ENCODE peak calls at places on chromosomes 13 and 19, in six cellular contexts. Y is GM12878, C is HepG2, R is K562, A is SK-N-SH, G is H1. J is an unnamed sample.

GRCh38 chr13:46905249-46905648 is 8.4 kb upstream of the HTR2A start:
- DNase-seq in A (no peak), C (no peak), Y (no peak), G (peak), R (peak), J (peak)

GRCh38 chr19:8638078-8638619 is 7.7 kb downstream of the NFILZ start:
- DNase-seq in R (no peak), C (peak), A (no peak), Y (no peak), G (no peak), J (peak)

GRCh38 chr13:64457976-64458375 is 2772.2 kb downstream of the PCDH9 start:
- DNase-seq in C (no peak), A (no peak), R (no peak), G (no peak), Y (no peak), J (no peak)

GRCh38 chr19:789473-790052 is 7.7 kb upstream of the PTBP1 start:
- DNase-seq in G (no peak), C (peak), A (no peak), Y (no peak), R (peak), J (no peak)

GRCh38 chr19:42552086-42553065 is 24.1 kb upstream of the CEACAM1 start:
- DNase-seq in C (no peak), R (no peak), A (no peak), Y (no peak), G (no peak), J (no peak)

GRCh38 chr19:4357095-4357797 is 13.9 kb downstream of the MPND start:
- DNase-seq in G (no peak), R (no peak), A (peak), C (no peak), Y (no peak), J (no peak)

GRCh38 chr13:40271511-40271910 is 394.9 kb downstream of the FOXO1 start:
- DNase-seq in A (no peak), G (no peak), R (no peak), Y (no peak), C (no peak), J (no peak)

GRCh38 chr13:89066868-89067466 is 1395.8 kb downstream of the SLITRK5 start:
- DNase-seq in R (peak), Y (no peak), A (peak), G (no peak), C (peak), J (peak)

GRCh38 chr13:27104606-27105005 is 67.0 kb downstream of the USP12 start:
- DNase-seq in C (no peak), G (no peak), A (no peak), Y (no peak), R (no peak), J (no peak)

GRCh38 chr19:8663920-8664670 is 33.7 kb downstream of the NFILZ start:
- DNase-seq in G (no peak), Y (no peak), A (no peak), R (no peak), C (no peak), J (no peak)

GRCh38 chr19:44430956-44431355 is 17.3 kb downstream of the ZNF229 start:
- DNase-seq in R (no peak), Y (no peak), G (no peak), C (no peak), A (no peak), J (no peak)

GRCh38 chr19:5451494-5451893 is 3.7 kb upstream of the ZNRF4 start:
- DNase-seq in A (no peak), G (no peak), Y (no peak), C (no peak), R (no peak), J (no peak)

DNA sequence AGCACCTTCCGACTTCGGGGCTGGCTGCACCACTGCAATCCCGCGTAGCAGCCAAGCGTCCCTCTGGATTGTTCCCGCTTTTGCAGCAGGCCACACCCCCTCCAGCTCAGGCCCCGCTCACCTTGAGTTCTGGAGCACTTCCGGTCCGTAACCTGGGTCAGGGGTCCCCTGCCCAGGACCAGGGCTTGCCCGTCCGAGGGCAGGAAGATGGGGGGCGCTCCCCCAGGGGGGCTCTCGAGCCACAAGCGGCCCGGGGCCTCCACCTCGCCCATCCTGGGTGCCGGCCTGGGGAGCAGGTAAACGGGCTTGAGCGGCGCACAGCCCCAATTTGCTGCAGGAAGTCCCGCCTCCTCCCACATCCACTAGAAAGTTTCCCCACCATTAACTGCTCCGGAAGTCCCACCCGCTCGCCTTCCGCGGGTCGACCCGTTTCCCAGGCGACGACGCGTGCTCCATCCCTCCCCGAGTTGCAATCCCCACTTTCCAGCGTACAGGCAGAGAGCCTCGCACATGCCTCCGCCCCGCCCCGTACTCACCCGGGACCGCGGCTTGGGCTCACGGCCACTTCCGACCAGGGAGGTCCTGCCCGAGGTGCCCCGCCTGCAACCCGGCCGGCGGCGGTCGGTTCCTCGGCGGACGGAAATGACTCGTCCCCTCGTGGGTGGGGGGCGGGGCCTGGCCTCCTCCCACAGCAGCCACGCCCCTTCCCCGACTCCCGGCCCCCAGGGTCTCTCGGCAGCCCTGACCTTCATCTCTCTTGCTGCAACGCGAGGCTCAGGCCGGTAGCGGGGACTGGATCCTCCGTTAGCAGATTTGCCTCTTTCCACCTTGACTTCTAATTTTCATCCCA is at the start of gene PNKP:
- DNase-seq in A (peak), C (peak), G (no peak), Y (no peak), R (peak), J (peak)
- TF ChIP-seq EP300 in A (no peak), C (peak), G (no peak), Y (no peak), R (no peak), J (peak)

DNA sequence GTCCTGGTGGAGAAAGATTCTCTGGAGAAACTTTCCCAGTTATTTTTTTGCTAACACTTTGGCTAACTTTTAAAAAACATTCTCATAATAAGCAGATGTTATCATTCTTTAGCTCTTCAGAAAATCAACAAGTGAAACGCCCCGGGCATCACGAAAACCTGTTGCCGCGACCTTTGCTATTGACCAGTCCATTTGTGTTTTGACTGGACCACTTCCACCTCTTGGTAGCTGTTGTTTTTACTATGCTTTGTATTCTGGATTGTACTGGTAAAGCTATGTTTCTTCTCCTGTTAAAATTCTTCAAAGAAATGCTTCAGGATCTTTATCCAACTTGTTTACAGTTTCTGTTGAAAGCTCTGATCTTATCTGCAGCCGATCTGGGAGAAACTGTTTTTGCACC is 23.2 kb downstream of the UFM1 start:
- DNase-seq in A (no peak), G (no peak), C (no peak), Y (no peak), R (no peak), J (no peak)
- TF ChIP-seq USF2 in A (no peak), G (no peak), C (no peak), Y (no peak), R (no peak), J (no peak)

GRCh38 chr13:99977912-99978780 is 3.4 kb upstream of the ZIC2 start:
- DNase-seq in Y (no peak), C (no peak), A (peak), G (no peak), R (no peak), J (no peak)

GRCh38 chr13:99981115-99982020 is at the start of gene ZIC2:
- DNase-seq in R (peak), C (no peak), A (peak), G (no peak), Y (no peak), J (peak)

GRCh38 chr13:99980201-99981114 is 1.1 kb upstream of the ZIC2 start:
- DNase-seq in Y (no peak), R (peak), G (no peak), C (no peak), A (peak), J (no peak)

GRCh38 chr13:99978781-99979452 is 2.7 kb upstream of the ZIC2 start:
- DNase-seq in G (no peak), C (no peak), A (peak), R (no peak), Y (no peak), J (no peak)

GRCh38 chr13:99979453-99980200 is 2.0 kb upstream of the ZIC2 start:
- DNase-seq in R (peak), G (no peak), Y (no peak), A (peak), C (no peak), J (peak)
- TF ChIP-seq EP300 in R (no peak), G (no peak), Y (no peak), A (no peak), C (no peak), J (no peak)

DNA sequence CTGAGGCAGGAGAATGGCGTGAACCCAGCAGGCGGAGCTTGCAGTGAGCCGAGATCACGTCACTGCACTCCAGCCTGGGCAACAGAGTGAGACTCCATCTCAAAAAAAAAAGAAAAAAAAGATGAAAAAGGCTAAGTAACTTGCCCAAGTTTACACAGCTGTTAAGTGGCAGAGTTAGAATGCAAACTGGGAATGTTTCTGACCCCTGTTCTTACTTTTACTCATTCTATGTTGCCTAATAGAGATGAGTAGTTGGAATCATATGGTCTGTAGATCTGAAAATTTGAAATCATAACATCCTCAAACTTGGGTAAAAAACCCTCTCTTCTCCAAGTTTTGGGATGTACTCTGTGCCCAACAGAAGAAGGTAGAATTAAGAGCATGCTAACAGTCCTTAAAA is 235.8 kb upstream of the RFC3 start:
- DNase-seq in A (no peak), C (no peak), R (no peak), G (no peak), Y (no peak), J (no peak)
- TF ChIP-seq USF2 in A (no peak), C (no peak), R (no peak), G (no peak), Y (no peak), J (no peak)

GRCh38 chr13:73336789-73337188 is 278.0 kb downstream of the KLF5 start:
- DNase-seq in R (no peak), G (no peak), A (no peak), Y (no peak), C (peak), J (peak)
- TF ChIP-seq EP300 in R (no peak), G (no peak), A (no peak), Y (no peak), C (no peak), J (no peak)

GRCh38 chr19:18775586-18776287 is 15.4 kb downstream of the COMP start:
- DNase-seq in Y (no peak), R (no peak), G (no peak), C (no peak), A (no peak), J (no peak)
- TF ChIP-seq USF2 in Y (no peak), R (no peak), G (no peak), C (no peak), A (no peak), J (no peak)